ENCODE peak calls at places on chromosomes 7 and 10, in eight cellular contexts. One of them, this sample, is unnamed.

GRCh38 chr10:31581741-31582323 is 262.8 kb downstream of the ZEB1 start:
- DNase-seq in IMR-90: no peak
- DNase-seq in SK-N-SH: peak; percentile 38
- DNase-seq in mucosa of descending colon: peak; percentile 16
- DNase-seq in left ventricle myocardium inferior: no peak
- DNase-seq in fibroblast of villous mesenchyme: no peak
- DNase-seq in transverse colon: no peak
- DNase-seq in GM12865: peak; percentile 78
- DNase-seq in this sample: no peak

GRCh38 chr10:84665883-84666463 is 337.6 kb downstream of the CCSER2 start:
- DNase-seq in IMR-90: no peak
- DNase-seq in left ventricle myocardium inferior: no peak
- DNase-seq in fibroblast of villous mesenchyme: no peak
- DNase-seq in SK-N-SH: no peak
- DNase-seq in GM12865: peak; percentile 42
- DNase-seq in transverse colon: peak; percentile 11
- DNase-seq in mucosa of descending colon: peak; percentile 43
- DNase-seq in this sample: no peak

GRCh38 chr7:111858331-111858730 is 296.0 kb upstream of the IMMP2L start:
- DNase-seq in IMR-90: no peak
- DNase-seq in left ventricle myocardium inferior: no peak
- DNase-seq in GM12865: no peak
- DNase-seq in transverse colon: no peak
- DNase-seq in SK-N-SH: no peak
- DNase-seq in fibroblast of villous mesenchyme: no peak
- DNase-seq in mucosa of descending colon: no peak
- DNase-seq in this sample: no peak

GRCh38 chr10:11175823-11176243 is 158.2 kb downstream of the CELF2 start:
- DNase-seq in GM12865: peak; percentile 87
- DNase-seq in mucosa of descending colon: no peak
- DNase-seq in IMR-90: no peak
- DNase-seq in fibroblast of villous mesenchyme: no peak
- DNase-seq in left ventricle myocardium inferior: no peak
- DNase-seq in transverse colon: peak; percentile 35
- DNase-seq in SK-N-SH: no peak
- DNase-seq in this sample: no peak

GRCh38 chr10:9081253-9081652 is 1026.8 kb downstream of the GATA3 start:
- DNase-seq in IMR-90: no peak
- DNase-seq in fibroblast of villous mesenchyme: no peak
- DNase-seq in GM12865: no peak
- DNase-seq in mucosa of descending colon: no peak
- DNase-seq in SK-N-SH: no peak
- DNase-seq in left ventricle myocardium inferior: no peak
- DNase-seq in transverse colon: no peak
- DNase-seq in this sample: no peak

GRCh38 chr7:157755741-157756140 is 418.9 kb downstream of the DNAJB6 start:
- DNase-seq in mucosa of descending colon: no peak
- DNase-seq in SK-N-SH: no peak
- DNase-seq in left ventricle myocardium inferior: no peak
- DNase-seq in IMR-90: no peak
- DNase-seq in transverse colon: no peak
- DNase-seq in fibroblast of villous mesenchyme: no peak
- DNase-seq in GM12865: no peak
- DNase-seq in this sample: no peak

GRCh38 chr10:104589431-104589830 is 51.7 kb upstream of the SORCS3 start:
- DNase-seq in transverse colon: no peak
- DNase-seq in fibroblast of villous mesenchyme: no peak
- DNase-seq in SK-N-SH: no peak
- DNase-seq in left ventricle myocardium inferior: no peak
- DNase-seq in GM12865: no peak
- DNase-seq in IMR-90: no peak
- DNase-seq in mucosa of descending colon: no peak
- DNase-seq in this sample: peak; percentile 14

GRCh38 chr7:121395494-121395960 is 581 bp downstream of the FAM3C start:
- DNase-seq in SK-N-SH: peak; percentile 26
- DNase-seq in IMR-90: peak; percentile 13
- DNase-seq in transverse colon: peak; percentile 51
- DNase-seq in mucosa of descending colon: peak; percentile 50
- DNase-seq in fibroblast of villous mesenchyme: peak; percentile 4
- DNase-seq in GM12865: peak; percentile 61
- DNase-seq in left ventricle myocardium inferior: no peak
- DNase-seq in this sample: peak; percentile 7

GRCh38 chr7:107118109-107118900 is 50.5 kb upstream of the HBP1 start:
- DNase-seq in GM12865: no peak
- DNase-seq in SK-N-SH: no peak
- DNase-seq in left ventricle myocardium inferior: no peak
- DNase-seq in transverse colon: no peak
- DNase-seq in fibroblast of villous mesenchyme: peak; percentile 18
- DNase-seq in IMR-90: peak; percentile 55
- DNase-seq in mucosa of descending colon: no peak
- DNase-seq in this sample: peak; percentile 34

GRCh38 chr7:77685219-77685618 is 11.0 kb upstream of the RSBN1L start:
- DNase-seq in left ventricle myocardium inferior: no peak
- DNase-seq in IMR-90: no peak
- DNase-seq in fibroblast of villous mesenchyme: peak; percentile 53
- DNase-seq in mucosa of descending colon: peak; percentile 52
- DNase-seq in GM12865: no peak
- DNase-seq in transverse colon: peak; percentile 26
- DNase-seq in SK-N-SH: no peak
- DNase-seq in this sample: no peak

GRCh38 chr10:109892885-109893284 is 30.4 kb downstream of the XPNPEP1 start:
- DNase-seq in transverse colon: no peak
- DNase-seq in IMR-90: no peak
- DNase-seq in mucosa of descending colon: no peak
- DNase-seq in fibroblast of villous mesenchyme: peak; percentile 66
- DNase-seq in left ventricle myocardium inferior: no peak
- DNase-seq in GM12865: no peak
- DNase-seq in SK-N-SH: no peak
- DNase-seq in this sample: peak; percentile 72

GRCh38 chr10:63976538-63976937 is 455.3 kb downstream of the REEP3 start:
- DNase-seq in SK-N-SH: peak; percentile 68
- DNase-seq in IMR-90: peak; percentile 6
- DNase-seq in left ventricle myocardium inferior: no peak
- DNase-seq in GM12865: peak; percentile 68
- DNase-seq in mucosa of descending colon: peak; percentile 65
- DNase-seq in fibroblast of villous mesenchyme: peak; percentile 18
- DNase-seq in transverse colon: peak; percentile 33
- DNase-seq in this sample: no peak

GRCh38 chr10:63972949-63973827 is 452.0 kb downstream of the REEP3 start:
- DNase-seq in left ventricle myocardium inferior: no peak
- DNase-seq in IMR-90: no peak
- DNase-seq in transverse colon: no peak
- DNase-seq in mucosa of descending colon: no peak
- DNase-seq in fibroblast of villous mesenchyme: no peak
- DNase-seq in SK-N-SH: no peak
- DNase-seq in GM12865: no peak
- DNase-seq in this sample: no peak

DNA sequence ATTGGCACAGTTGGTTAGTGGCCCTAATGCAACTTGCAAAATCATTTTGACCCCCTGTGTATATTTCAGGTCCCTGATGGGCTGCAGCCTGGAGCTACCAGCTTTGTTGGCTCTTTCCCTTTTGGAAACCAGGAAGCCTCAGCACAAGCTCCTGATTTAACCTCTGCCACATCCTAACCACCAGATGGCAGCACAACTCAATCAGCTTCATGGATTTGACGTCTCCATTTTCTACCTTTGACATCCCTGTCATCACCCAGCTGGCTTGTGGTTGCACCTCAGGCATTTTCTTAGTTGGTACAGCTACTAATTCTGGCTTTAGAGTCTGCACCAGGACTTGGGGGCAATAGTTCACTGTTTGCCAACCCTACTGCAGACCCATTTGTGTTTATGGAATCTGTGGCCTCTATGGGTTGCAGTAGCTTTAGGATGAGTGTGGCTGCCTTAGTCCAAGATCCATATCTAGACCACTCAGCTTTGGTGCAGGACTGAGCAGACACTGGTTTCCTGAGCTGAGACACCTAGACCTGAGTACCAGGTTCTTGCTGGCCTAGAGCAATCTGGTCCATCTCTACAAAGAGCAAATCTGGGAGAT is 456.2 kb downstream of the REEP3 start:
- DNase-seq in mucosa of descending colon: peak; percentile 46
- DNase-seq in fibroblast of villous mesenchyme: peak; percentile 23
- DNase-seq in SK-N-SH: peak; percentile 61
- DNase-seq in transverse colon: peak; percentile 23
- DNase-seq in GM12865: peak; percentile 72
- DNase-seq in left ventricle myocardium inferior: no peak
- DNase-seq in IMR-90: peak; percentile 13
- DNase-seq in this sample: peak; percentile 4
- TF ChIP-seq CTCF in mucosa of descending colon: peak; percentile 24
- TF ChIP-seq CTCF in fibroblast of villous mesenchyme: peak; percentile 53
- TF ChIP-seq CTCF in SK-N-SH: peak; percentile 74
- TF ChIP-seq CTCF in transverse colon: peak; percentile 52
- TF ChIP-seq CTCF in GM12865: peak; percentile 76
- TF ChIP-seq CTCF in left ventricle myocardium inferior: peak; percentile 52
- TF ChIP-seq CTCF in IMR-90: peak; percentile 40
- TF ChIP-seq CTCF in this sample: peak; percentile 60

DNA sequence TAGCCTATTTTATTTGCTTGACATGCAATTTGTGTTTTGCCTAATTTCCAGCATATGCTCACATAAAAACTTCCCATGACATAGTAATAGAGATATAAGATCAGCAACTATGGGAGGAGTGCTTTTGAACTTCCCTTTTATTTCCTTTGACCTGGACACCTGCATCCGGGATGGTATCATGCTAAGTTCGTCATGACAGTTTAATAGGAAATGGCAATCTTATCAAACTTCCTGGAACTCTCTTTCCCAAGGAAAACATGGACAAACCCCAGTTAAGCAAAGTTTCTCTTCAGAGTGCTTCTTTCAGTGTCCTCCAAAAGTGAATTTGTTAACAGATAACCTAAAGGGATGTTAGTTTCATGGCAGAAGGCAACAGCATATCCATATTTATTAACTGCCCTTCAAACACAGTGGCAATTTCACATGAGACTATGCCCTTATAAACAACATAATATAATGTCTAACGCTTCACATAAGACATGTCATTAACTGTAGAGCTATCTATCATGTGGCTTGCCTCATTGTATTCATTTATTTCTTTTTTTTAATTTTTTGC is 474.7 kb upstream of the SEMA3A start:
- DNase-seq in mucosa of descending colon: no peak
- DNase-seq in SK-N-SH: no peak
- DNase-seq in left ventricle myocardium inferior: no peak
- DNase-seq in GM12865: no peak
- DNase-seq in fibroblast of villous mesenchyme: peak; percentile 22
- DNase-seq in IMR-90: no peak
- DNase-seq in transverse colon: no peak
- DNase-seq in this sample: no peak
- H3K4me3 ChIP-seq in mucosa of descending colon: no peak overlapping the region
- H3K4me3 ChIP-seq in SK-N-SH: no peak overlapping the region
- H3K4me3 ChIP-seq in left ventricle myocardium inferior: no peak overlapping the region
- H3K4me3 ChIP-seq in GM12865: no peak overlapping the region
- H3K4me3 ChIP-seq in fibroblast of villous mesenchyme: no peak overlapping the region
- H3K4me3 ChIP-seq in IMR-90: no peak overlapping the region
- H3K4me3 ChIP-seq in transverse colon: no peak overlapping the region
- H3K4me3 ChIP-seq in this sample: no peak overlapping the region

GRCh38 chr10:96017227-96017687 is 26.1 kb upstream of the CCNJ start:
- DNase-seq in GM12865: peak; percentile 72
- DNase-seq in transverse colon: peak; percentile 21
- DNase-seq in IMR-90: peak; percentile 54
- DNase-seq in fibroblast of villous mesenchyme: peak; percentile 90
- DNase-seq in mucosa of descending colon: peak; percentile 80
- DNase-seq in SK-N-SH: peak; percentile 42
- DNase-seq in left ventricle myocardium inferior: no peak
- DNase-seq in this sample: peak; percentile 74
- TF ChIP-seq CTCF in GM12865: peak; percentile 56
- TF ChIP-seq CTCF in transverse colon: peak; percentile 79
- TF ChIP-seq CTCF in IMR-90: peak; percentile 79
- TF ChIP-seq CTCF in fibroblast of villous mesenchyme: peak; percentile 77
- TF ChIP-seq CTCF in mucosa of descending colon: peak; percentile 22
- TF ChIP-seq CTCF in SK-N-SH: peak; percentile 92
- TF ChIP-seq CTCF in left ventricle myocardium inferior: peak; percentile 85
- TF ChIP-seq CTCF in this sample: peak; percentile 77

GRCh38 chr10:129971381-129972144 is 7.5 kb upstream of the EBF3 start:
- DNase-seq in SK-N-SH: peak; percentile 96
- DNase-seq in IMR-90: peak; percentile 22
- DNase-seq in fibroblast of villous mesenchyme: peak; percentile 26
- DNase-seq in transverse colon: peak; percentile 41
- DNase-seq in mucosa of descending colon: peak; percentile 57
- DNase-seq in left ventricle myocardium inferior: peak; percentile 60
- DNase-seq in GM12865: peak; percentile 39
- DNase-seq in this sample: peak; percentile 59
- H3K4me3 ChIP-seq in SK-N-SH: peak overlapping the region; percentile 31
- H3K4me3 ChIP-seq in IMR-90: peak overlapping the region; percentile 26
- H3K4me3 ChIP-seq in fibroblast of villous mesenchyme: no peak overlapping the region
- H3K4me3 ChIP-seq in transverse colon: peak overlapping the region; percentile 34
- H3K4me3 ChIP-seq in mucosa of descending colon: no peak overlapping the region
- H3K4me3 ChIP-seq in left ventricle myocardium inferior: peak overlapping the region; percentile 69
- H3K4me3 ChIP-seq in GM12865: no peak overlapping the region
- H3K4me3 ChIP-seq in this sample: peak overlapping the region; percentile 54

DNA sequence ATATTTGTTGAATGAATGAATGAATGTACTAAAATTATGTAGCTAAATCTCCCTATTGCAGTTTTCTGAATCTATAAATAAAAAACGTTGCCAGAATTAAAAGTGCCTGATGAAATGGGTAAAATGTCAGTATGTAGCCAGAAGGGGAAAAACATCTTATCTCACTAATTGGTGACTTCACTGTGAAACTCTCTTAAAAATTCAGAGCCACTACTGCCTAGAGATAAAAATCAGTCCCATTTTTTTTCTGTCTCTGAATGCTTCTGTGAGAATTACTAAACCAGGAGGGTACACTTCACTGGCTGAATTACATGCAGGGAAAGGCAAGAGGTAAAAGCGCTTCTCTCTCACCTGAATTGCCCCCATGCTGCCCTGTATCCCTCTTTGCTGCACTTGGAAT is 69.6 kb upstream of the HPS1 start:
- DNase-seq in SK-N-SH: no peak
- DNase-seq in GM12865: no peak
- DNase-seq in transverse colon: no peak
- DNase-seq in fibroblast of villous mesenchyme: no peak
- DNase-seq in mucosa of descending colon: no peak
- DNase-seq in left ventricle myocardium inferior: no peak
- DNase-seq in IMR-90: no peak
- DNase-seq in this sample: no peak
- TF ChIP-seq CTCF in SK-N-SH: no peak
- TF ChIP-seq CTCF in GM12865: no peak
- TF ChIP-seq CTCF in transverse colon: no peak
- TF ChIP-seq CTCF in fibroblast of villous mesenchyme: no peak
- TF ChIP-seq CTCF in mucosa of descending colon: no peak
- TF ChIP-seq CTCF in left ventricle myocardium inferior: no peak
- TF ChIP-seq CTCF in IMR-90: no peak
- TF ChIP-seq CTCF in this sample: no peak